ENCODE peak calls at places on chromosomes 12 and 14, in eight cellular contexts. Q is activated CD4-positive, alpha-beta memory T cell treated with anti-CD3 and anti-CD28 coated beads, Interleukin-2, amount 10 ng/mL, durations not matched to agents 7 days and 5 days; K is pancreas; D is T-helper 9 cell; B is NCI-H1092 treated with DMSO at 0.1 percent for 48 hours; W is AG09309; Z is RPMI7951; G is HuH-7.5. S is an unnamed sample.

GRCh38 chr14:83583201-83583600 is 1946.7 kb upstream of the FLRT2 start:
- DNase-seq in Q (no peak), G (no peak), D (no peak), Z (no peak), B (no peak), K (no peak), W (no peak), S (no peak)

GRCh38 chr14:98909251-98909944 is 362.6 kb downstream of the BCL11B start:
- DNase-seq in W (no peak), B (no peak), K (no peak), G (no peak), Z (peak; percentile 96), D (no peak), Q (no peak), S (no peak)

GRCh38 chr12:24760162-24760561 is 188.7 kb downstream of the BCAT1 start:
- DNase-seq in K (peak; percentile 14), B (no peak), Z (peak; percentile 30), W (no peak), Q (no peak), G (no peak), D (no peak), S (no peak)

GRCh38 chr14:100400115-100400514 is 77.0 kb downstream of the SLC25A47 start:
- DNase-seq in Q (no peak), W (no peak), Z (no peak), G (no peak), K (peak; percentile 67), D (no peak), B (peak; percentile 50), S (peak; percentile 84)

GRCh38 chr12:109804820-109805761 is 28.1 kb downstream of the TRPV4 start:
- DNase-seq in W (no peak), K (peak; percentile 70), D (peak; percentile 64), B (peak; percentile 24), Z (peak; percentile 37), Q (peak; percentile 70), G (peak; percentile 87), S (peak; percentile 85)

GRCh38 chr12:121765573-121765972 is 27.9 kb downstream of the RHOF start:
- DNase-seq in B (no peak), G (no peak), K (no peak), W (peak; percentile 48), Z (peak; percentile 92), Q (no peak), D (no peak), S (no peak)

GRCh38 chr14:104040539-104040938 is 45.0 kb upstream of the ASPG start:
- DNase-seq in Q (no peak), G (no peak), D (no peak), Z (no peak), K (no peak), B (no peak), W (no peak), S (no peak)

GRCh38 chr12:7859552-7859951 is 13.2 kb downstream of the SLC2A14 start:
- DNase-seq in D (no peak), B (no peak), Q (no peak), Z (peak; percentile 13), K (no peak), G (no peak), W (peak; percentile 21), S (no peak)

GRCh38 chr12:67519824-67520433 is 128.6 kb upstream of the DYRK2 start:
- DNase-seq in Q (no peak), Z (no peak), G (no peak), D (no peak), B (peak; percentile 12), K (no peak), W (no peak), S (peak; percentile 68)

GRCh38 chr12:93507151-93507550 is 39.8 kb downstream of the MRPL42 start:
- DNase-seq in Z (no peak), K (no peak), G (no peak), W (no peak), B (no peak), Q (no peak), D (no peak), S (no peak)

GRCh38 chr14:68729556-68729955 is 63.3 kb downstream of the ZFP36L1 start:
- DNase-seq in B (no peak), Z (no peak), G (no peak), W (no peak), D (no peak), K (no peak), Q (no peak), S (no peak)

GRCh38 chr14:57747036-57747435 is 118.9 kb downstream of the SLC35F4 start:
- DNase-seq in D (no peak), K (peak; percentile 63), Z (no peak), W (no peak), G (no peak), B (no peak), Q (no peak), S (no peak)

GRCh38 chr12:66036317-66036716 is 94.2 kb downstream of the LLPH start:
- DNase-seq in G (no peak), Q (no peak), K (peak; percentile 38), Z (peak; percentile 95), B (no peak), D (no peak), W (peak; percentile 90), S (no peak)

GRCh38 chr14:67962215-67962644 is 142.7 kb downstream of the RAD51B start:
- DNase-seq in W (no peak), G (no peak), Q (no peak), K (no peak), B (no peak), Z (no peak), D (no peak), S (no peak)

GRCh38 chr14:92463141-92463540 is 50.4 kb upstream of the RIN3 start:
- DNase-seq in D (no peak), Q (no peak), G (no peak), B (no peak), W (no peak), K (no peak), Z (no peak), S (no peak)

GRCh38 chr12:47856721-47857575 is 37.2 kb upstream of the HDAC7 start:
- DNase-seq in G (no peak), Z (no peak), D (no peak), K (no peak), W (no peak), B (no peak), Q (no peak), S (no peak)

GRCh38 chr12:1173806-1174617 is 183.0 kb downstream of the ERC1 start:
- DNase-seq in K (no peak), W (no peak), D (no peak), Q (no peak), Z (no peak), G (no peak), B (peak; percentile 60), S (no peak)

GRCh38 chr12:3213768-3214167 is 136.6 kb downstream of the TSPAN9 start:
- DNase-seq in G (no peak), W (no peak), B (no peak), Q (no peak), Z (no peak), K (no peak), D (no peak), S (no peak)

GRCh38 chr14:54512393-54512792 is 2.7 kb downstream of the CGRRF1 start:
- DNase-seq in Q (no peak), W (no peak), Z (no peak), B (no peak), G (no peak), D (no peak), K (no peak), S (no peak)

GRCh38 chr12:124524231-124524925 is 43.0 kb downstream of the NCOR2 start:
- DNase-seq in B (no peak), G (no peak), D (no peak), K (no peak), W (peak; percentile 79), Z (peak; percentile 82), Q (no peak), S (no peak)

GRCh38 chr12:88934163-88934747 is 354.0 kb upstream of the KITLG start:
- DNase-seq in W (no peak), G (no peak), K (no peak), B (no peak), Z (peak; percentile 43), Q (no peak), D (no peak), S (no peak)

GRCh38 chr14:54642950-54643695 is 76.2 kb downstream of the SAMD4A start:
- DNase-seq in Z (peak; percentile 30), Q (no peak), W (no peak), B (no peak), D (no peak), K (no peak), G (no peak), S (no peak)

GRCh38 chr14:102620413-102620812 is 28.0 kb downstream of the RCOR1 start:
- DNase-seq in W (peak; percentile 52), K (no peak), B (no peak), Q (no peak), Z (peak; percentile 9), D (no peak), G (no peak), S (no peak)

GRCh38 chr12:46480282-46480681 is 107.7 kb upstream of the SLC38A2 start:
- DNase-seq in B (no peak), Q (no peak), K (no peak), D (no peak), W (no peak), G (no peak), Z (no peak), S (no peak)

GRCh38 chr14:100735271-100735670 is 8.6 kb downstream of the DLK1 start:
- DNase-seq in G (no peak), Z (no peak), D (no peak), B (no peak), K (no peak), W (no peak), Q (no peak), S (no peak)

GRCh38 chr14:102545461-102546265 is 36.1 kb upstream of the ANKRD9 start:
- DNase-seq in G (no peak), Z (peak; percentile 43), W (peak; percentile 33), Q (no peak), K (no peak), B (peak; percentile 4), D (no peak), S (no peak)

GRCh38 chr12:40942326-40942725 is 245.8 kb upstream of the PDZRN4 start:
- DNase-seq in D (no peak), K (no peak), Z (peak; percentile 0), W (no peak), Q (no peak), B (no peak), G (no peak), S (no peak)

GRCh38 chr14:61584258-61584657 is 111.1 kb upstream of the HIF1A start:
- DNase-seq in B (no peak), G (no peak), D (no peak), Q (no peak), K (no peak), Z (peak; percentile 81), W (no peak), S (no peak)

GRCh38 chr12:57078519-57079404 is at the start of gene NEMP1:
- DNase-seq in B (peak; percentile 99), K (peak; percentile 98), G (peak; percentile 89), Z (peak; percentile 100), Q (peak; percentile 97), W (peak; percentile 100), D (peak; percentile 86), S (peak; percentile 99)

GRCh38 chr14:20818861-20819260 is 16.2 kb upstream of the RNASE1 start:
- DNase-seq in W (no peak), Q (no peak), G (no peak), Z (no peak), B (no peak), D (no peak), K (no peak), S (no peak)

GRCh38 chr14:51228890-51229289 is 11.2 kb upstream of the TMX1 start:
- DNase-seq in Q (no peak), Z (peak; percentile 57), D (no peak), G (no peak), B (no peak), K (no peak), W (no peak), S (no peak)

GRCh38 chr12:119964123-119964522 is 24.9 kb upstream of the BICDL1 start:
- DNase-seq in D (no peak), Z (no peak), G (no peak), B (no peak), K (no peak), W (no peak), Q (no peak), S (no peak)